ENCODE peak calls at places on chromosomes 6 and 20, in seven cellular contexts. V is fibroblast of mammary gland, T is stomach, A is mammary epithelial cell, E is suprapubic skin, X is GM13976, W is endothelial cell. H is an unnamed sample.

GRCh38 chr6:111743318-111743717 is 129.9 kb downstream of the FYN start:
- DNase-seq in A (no peak), T (no peak), V (no peak), E (no peak), X (no peak), W (no peak), H (no peak)

GRCh38 chr6:107062691-107063090 is 34.7 kb downstream of the MTRES1 start:
- DNase-seq in X (no peak), T (no peak), W (no peak), A (no peak), V (no peak), E (no peak), H (no peak)

GRCh38 chr6:142784344-142784743 is 160.6 kb downstream of the HIVEP2 start:
- DNase-seq in E (no peak), T (no peak), W (no peak), X (peak; percentile 69), A (no peak), V (peak; percentile 16), H (no peak)

GRCh38 chr6:150881911-150882481 is 16.5 kb downstream of the MTHFD1L start:
- DNase-seq in X (no peak), V (peak; percentile 94), W (peak; percentile 40), T (no peak), A (peak; percentile 84), E (peak; percentile 68), H (peak; percentile 72)

GRCh38 chr6:147774856-147775255 is 266.4 kb downstream of the SAMD5 start:
- DNase-seq in A (no peak), W (peak; percentile 10), X (no peak), V (peak; percentile 5), E (no peak), T (no peak), H (peak; percentile 21)

GRCh38 chr6:16432075-16433032 is 194.0 kb downstream of the GMPR start:
- DNase-seq in W (no peak), E (no peak), V (peak; percentile 35), A (no peak), T (peak; percentile 39), X (peak; percentile 41), H (no peak)

GRCh38 chr20:29319725-29320124 is 1937.7 kb upstream of the DEFB115 start:
- DNase-seq in W (no peak), A (no peak), E (no peak), V (no peak), T (no peak), X (no peak), H (no peak)

GRCh38 chr6:2731281-2731909 is 19.3 kb downstream of the MYLK4 start:
- DNase-seq in E (no peak), T (no peak), W (no peak), X (no peak), V (no peak), A (peak; percentile 35), H (no peak)

GRCh38 chr20:47670913-47671312 is 114.4 kb downstream of the SULF2 start:
- DNase-seq in E (no peak), V (no peak), A (no peak), X (no peak), W (no peak), T (no peak), H (no peak)

DNA sequence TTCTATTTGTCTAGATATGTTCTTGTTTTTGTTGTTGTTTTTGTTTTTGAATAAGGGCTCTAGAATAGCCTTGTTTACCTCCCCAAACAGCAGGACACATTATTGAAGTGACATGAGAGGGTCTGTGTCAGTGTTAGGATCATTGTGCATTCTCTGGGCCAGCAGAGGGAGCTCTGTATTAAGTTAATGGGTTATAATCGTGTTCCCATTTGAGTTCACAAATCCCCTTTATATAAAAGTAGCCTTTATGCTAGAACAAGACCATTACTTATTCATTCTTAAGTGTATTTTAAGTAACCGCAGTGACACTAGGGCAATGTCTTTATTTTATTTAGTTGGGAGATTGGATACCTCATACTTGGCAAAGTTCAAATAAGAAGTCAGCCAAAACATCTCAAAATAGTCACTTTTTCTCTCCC is 44.8 kb downstream of the STK4 start:
- DNase-seq in T (peak; percentile 57), W (peak; percentile 41), E (no peak), A (peak; percentile 57), X (peak; percentile 36), V (peak; percentile 75), H (peak; percentile 75)
- TF ChIP-seq CTCF in T (peak; percentile 40), W (peak; percentile 40), E (peak; percentile 65), A (peak; percentile 72), X (peak; percentile 44), V (peak; percentile 84), H (peak; percentile 63)

DNA sequence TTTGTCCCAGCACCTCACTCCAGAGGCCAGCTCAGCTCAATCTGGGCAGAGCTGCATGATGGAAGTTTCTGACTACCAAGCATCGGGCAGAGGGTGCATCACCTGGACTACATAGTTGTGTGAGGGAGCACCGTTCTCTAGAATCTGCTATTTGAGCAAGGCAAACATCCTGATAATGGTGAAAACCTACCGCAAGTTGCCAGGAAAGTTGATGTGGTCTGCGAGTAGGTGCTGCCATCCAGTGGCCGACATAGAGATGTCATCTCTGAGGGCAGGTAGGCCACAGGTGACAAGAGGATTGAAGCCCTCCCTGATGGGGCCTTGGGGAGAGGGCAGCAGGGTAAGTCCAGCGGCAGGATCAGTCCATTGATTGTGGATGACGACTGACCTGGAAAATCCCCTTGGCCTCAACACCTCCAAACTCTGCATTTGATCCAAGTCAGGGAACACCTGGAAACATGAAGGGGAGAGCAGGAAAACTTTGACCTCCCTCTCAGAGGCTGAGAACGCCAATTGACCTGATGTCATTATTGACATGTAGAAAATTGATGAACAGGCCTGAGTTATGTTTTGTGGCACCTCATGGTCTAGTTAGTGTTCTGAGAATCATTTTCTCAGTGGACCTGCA is 3.9 kb upstream of the LPA start:
- DNase-seq in E (no peak), V (no peak), W (peak; percentile 26), A (peak; percentile 12), X (peak; percentile 44), T (peak; percentile 48), H (peak; percentile 53)
- TF ChIP-seq CTCF in E (peak; percentile 30), V (peak; percentile 11), W (peak; percentile 34), A (peak; percentile 77), X (peak; percentile 64), T (peak; percentile 35), H (peak; percentile 74)

GRCh38 chr20:37417857-37418501 is 72.0 kb downstream of the SRC start:
- DNase-seq in A (no peak), E (no peak), V (peak; percentile 25), W (no peak), X (no peak), T (no peak), H (no peak)
- TF ChIP-seq CTCF in A (no peak), E (no peak), V (no peak), W (no peak), X (no peak), T (no peak), H (no peak)

GRCh38 chr6:63963756-63964315 is 328.2 kb downstream of the PHF3 start:
- DNase-seq in A (no peak), E (no peak), T (no peak), V (no peak), X (no peak), W (no peak), H (no peak)
- TF ChIP-seq CTCF in A (no peak), E (no peak), T (no peak), V (no peak), X (no peak), W (no peak), H (no peak)

DNA sequence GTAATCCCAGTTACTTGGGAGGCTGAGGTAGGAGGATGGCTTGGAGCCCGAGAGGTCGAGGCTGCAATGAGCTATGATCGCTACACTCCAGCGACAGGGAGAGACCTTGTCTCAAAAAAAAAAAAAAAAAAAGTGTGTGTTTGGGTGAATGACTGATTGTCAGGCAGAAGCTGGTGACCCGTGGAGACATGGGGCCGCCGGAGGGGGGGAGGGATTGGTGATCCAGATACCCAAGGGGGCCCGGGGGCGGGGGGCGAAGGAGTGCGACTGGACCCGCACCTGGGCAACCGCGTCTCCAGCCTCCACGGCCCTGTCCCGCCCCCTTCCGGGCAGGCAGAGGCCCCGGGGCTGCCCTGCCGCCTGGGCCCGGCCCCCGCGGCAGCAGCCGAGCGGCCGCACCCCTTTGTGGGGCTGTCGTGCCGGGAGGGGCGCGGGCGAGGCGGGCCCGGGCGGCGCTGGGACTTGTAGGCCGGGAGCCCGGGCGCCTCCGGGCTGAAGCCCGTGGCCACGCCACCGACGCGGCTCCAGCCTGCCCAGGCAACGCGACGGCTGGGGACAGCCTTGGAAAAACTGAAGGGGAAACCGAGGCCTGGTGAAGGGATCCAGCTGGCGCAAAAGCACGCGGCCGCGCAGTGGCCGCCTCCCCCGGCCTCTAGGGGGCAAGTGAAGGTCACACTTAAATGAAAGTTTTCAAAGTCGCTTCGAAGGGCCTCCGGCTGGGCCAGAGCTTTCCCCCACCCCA is 2.1 kb upstream of the RBM38 start:
- DNase-seq in T (peak; percentile 90), A (peak; percentile 58), X (peak; percentile 87), V (peak; percentile 37), E (peak; percentile 84), W (peak; percentile 37), H (no peak)
- TF ChIP-seq CTCF in T (no peak), A (no peak), X (peak; percentile 43), V (peak; percentile 5), E (peak; percentile 30), W (peak; percentile 43), H (peak; percentile 25)

DNA sequence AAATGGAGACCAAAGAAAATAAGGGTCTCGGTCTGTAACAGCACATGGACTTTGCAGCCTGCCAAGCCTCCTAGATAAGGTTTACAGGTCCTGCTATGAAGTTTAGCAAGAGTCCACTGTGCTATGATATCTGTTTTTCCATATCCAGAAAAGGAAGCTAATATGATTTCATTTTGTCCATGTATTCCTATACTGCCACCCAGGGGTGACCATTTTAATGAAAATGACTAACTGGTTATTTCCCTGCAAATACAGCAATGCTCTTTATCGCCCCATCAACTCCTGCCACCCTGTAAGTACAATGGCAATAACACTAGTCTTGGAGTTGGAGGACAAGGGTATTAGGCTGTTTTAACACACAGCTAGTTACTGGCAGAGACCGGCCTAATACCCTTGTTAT is 115.2 kb upstream of the GLP1R start:
- DNase-seq in X (no peak), A (peak; percentile 32), E (no peak), W (no peak), V (peak; percentile 9), T (no peak), H (peak; percentile 47)
- TF ChIP-seq CTCF in X (no peak), A (peak; percentile 24), E (no peak), W (no peak), V (peak; percentile 13), T (peak; percentile 17), H (peak; percentile 33)

GRCh38 chr6:38179300-38179699 is 359.8 kb downstream of the ZFAND3 start:
- DNase-seq in A (no peak), X (no peak), E (no peak), V (no peak), T (peak; percentile 15), W (no peak), H (no peak)
- TF ChIP-seq CTCF in A (no peak), X (no peak), E (no peak), V (no peak), T (no peak), W (no peak), H (no peak)

DNA sequence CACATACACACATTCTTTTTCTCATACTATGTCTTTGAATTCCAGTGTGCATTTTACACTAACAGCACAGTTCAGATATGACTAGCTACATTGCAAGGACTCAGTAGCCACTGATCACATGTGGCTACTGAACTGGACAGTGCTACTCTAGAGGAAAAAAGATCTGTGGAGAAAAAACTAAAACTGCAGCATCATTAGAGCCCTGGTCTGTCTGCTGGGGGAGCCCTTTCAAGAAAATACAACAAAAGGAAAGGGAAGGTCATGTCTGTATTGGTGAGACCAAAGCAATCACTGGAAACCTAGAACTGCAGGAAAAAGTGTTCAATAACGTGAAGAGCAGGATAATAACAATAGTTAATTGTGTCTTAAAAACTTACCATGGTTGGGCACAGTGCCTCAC is 132.3 kb upstream of the JARID2 start:
- DNase-seq in T (no peak), X (no peak), V (no peak), W (no peak), A (no peak), E (no peak), H (no peak)
- TF ChIP-seq CTCF in T (no peak), X (no peak), V (no peak), W (no peak), A (no peak), E (no peak), H (no peak)